ENCODE peak calls at places on chromosomes 4 and X, in ten cellular contexts. One of them, this sample, is unnamed.

GRCh38 chr4:2085496-2085901 is 26.4 kb downstream of the NAT8L start:
- DNase-seq in GM23248: no peak
- DNase-seq in GM12892: no peak
- DNase-seq in MCF 10A: no peak
- DNase-seq in activated naive CD4-positive, alpha-beta T cell treated with anti-CD3 and anti-CD28 coated beads for 36 hours: no peak
- DNase-seq in NCI-H774: peak; percentile 25
- DNase-seq in HCEC 1CT: no peak
- DNase-seq in NCI-H1694 treated with DMSO at 0.1 percent for 48 hours: no peak
- DNase-seq in posterior cingulate gyrus: peak; percentile 29
- DNase-seq in ELR: no peak
- DNase-seq in this sample: no peak

GRCh38 chr4:181601118-181601517 is 642.1 kb upstream of the TENM3 start:
- DNase-seq in ELR: no peak
- DNase-seq in posterior cingulate gyrus: no peak
- DNase-seq in HCEC 1CT: no peak
- DNase-seq in GM23248: peak; percentile 4
- DNase-seq in GM12892: no peak
- DNase-seq in NCI-H1694 treated with DMSO at 0.1 percent for 48 hours: no peak
- DNase-seq in NCI-H774: no peak
- DNase-seq in MCF 10A: no peak
- DNase-seq in activated naive CD4-positive, alpha-beta T cell treated with anti-CD3 and anti-CD28 coated beads for 36 hours: no peak
- DNase-seq in this sample: no peak

GRCh38 chr4:152102184-152103000 is 341.6 kb upstream of the GATB start:
- DNase-seq in NCI-H774: no peak
- DNase-seq in GM23248: peak; percentile 48
- DNase-seq in posterior cingulate gyrus: no peak
- DNase-seq in HCEC 1CT: peak; percentile 56
- DNase-seq in NCI-H1694 treated with DMSO at 0.1 percent for 48 hours: no peak
- DNase-seq in GM12892: no peak
- DNase-seq in MCF 10A: no peak
- DNase-seq in activated naive CD4-positive, alpha-beta T cell treated with anti-CD3 and anti-CD28 coated beads for 36 hours: no peak
- DNase-seq in ELR: peak; percentile 91
- DNase-seq in this sample: no peak

GRCh38 chrX:120603707-120604358 is at the start of gene MCTS1:
- DNase-seq in activated naive CD4-positive, alpha-beta T cell treated with anti-CD3 and anti-CD28 coated beads for 36 hours: peak; percentile 86
- DNase-seq in ELR: peak; percentile 96
- DNase-seq in MCF 10A: peak; percentile 95
- DNase-seq in GM23248: peak; percentile 95
- DNase-seq in HCEC 1CT: peak; percentile 94
- DNase-seq in GM12892: peak; percentile 27
- DNase-seq in posterior cingulate gyrus: peak; percentile 87
- DNase-seq in NCI-H1694 treated with DMSO at 0.1 percent for 48 hours: peak; percentile 95
- DNase-seq in NCI-H774: peak; percentile 95
- DNase-seq in this sample: peak; percentile 68

GRCh38 chrX:41602946-41603345 is 85.8 kb upstream of the GPR34 start:
- DNase-seq in posterior cingulate gyrus: no peak
- DNase-seq in ELR: no peak
- DNase-seq in NCI-H1694 treated with DMSO at 0.1 percent for 48 hours: no peak
- DNase-seq in NCI-H774: no peak
- DNase-seq in GM23248: peak; percentile 18
- DNase-seq in HCEC 1CT: no peak
- DNase-seq in MCF 10A: no peak
- DNase-seq in activated naive CD4-positive, alpha-beta T cell treated with anti-CD3 and anti-CD28 coated beads for 36 hours: no peak
- DNase-seq in GM12892: no peak
- DNase-seq in this sample: no peak

GRCh38 chr4:166422475-166422874 is 549.4 kb downstream of the TLL1 start:
- DNase-seq in GM23248: peak; percentile 63
- DNase-seq in ELR: peak; percentile 76
- DNase-seq in activated naive CD4-positive, alpha-beta T cell treated with anti-CD3 and anti-CD28 coated beads for 36 hours: no peak
- DNase-seq in MCF 10A: peak; percentile 49
- DNase-seq in HCEC 1CT: peak; percentile 72
- DNase-seq in NCI-H774: no peak
- DNase-seq in posterior cingulate gyrus: no peak
- DNase-seq in NCI-H1694 treated with DMSO at 0.1 percent for 48 hours: no peak
- DNase-seq in GM12892: no peak
- DNase-seq in this sample: no peak

GRCh38 chr4:111798840-111799239 is 346.4 kb upstream of the FAM241A start:
- DNase-seq in GM12892: no peak
- DNase-seq in GM23248: peak; percentile 3
- DNase-seq in HCEC 1CT: no peak
- DNase-seq in posterior cingulate gyrus: no peak
- DNase-seq in NCI-H774: no peak
- DNase-seq in activated naive CD4-positive, alpha-beta T cell treated with anti-CD3 and anti-CD28 coated beads for 36 hours: no peak
- DNase-seq in NCI-H1694 treated with DMSO at 0.1 percent for 48 hours: no peak
- DNase-seq in ELR: peak; percentile 8
- DNase-seq in MCF 10A: peak; percentile 25
- DNase-seq in this sample: no peak

GRCh38 chrX:32644476-32644875 is 566.9 kb downstream of the DMD start:
- DNase-seq in NCI-H774: no peak
- DNase-seq in GM23248: no peak
- DNase-seq in GM12892: no peak
- DNase-seq in NCI-H1694 treated with DMSO at 0.1 percent for 48 hours: no peak
- DNase-seq in HCEC 1CT: no peak
- DNase-seq in posterior cingulate gyrus: no peak
- DNase-seq in MCF 10A: no peak
- DNase-seq in activated naive CD4-positive, alpha-beta T cell treated with anti-CD3 and anti-CD28 coated beads for 36 hours: no peak
- DNase-seq in ELR: no peak
- DNase-seq in this sample: no peak

GRCh38 chr4:147480891-147481576 is at the start of gene EDNRA:
- DNase-seq in NCI-H1694 treated with DMSO at 0.1 percent for 48 hours: no peak
- DNase-seq in MCF 10A: no peak
- DNase-seq in ELR: peak; percentile 61
- DNase-seq in GM23248: peak; percentile 79
- DNase-seq in HCEC 1CT: peak; percentile 26
- DNase-seq in GM12892: no peak
- DNase-seq in activated naive CD4-positive, alpha-beta T cell treated with anti-CD3 and anti-CD28 coated beads for 36 hours: no peak
- DNase-seq in NCI-H774: no peak
- DNase-seq in posterior cingulate gyrus: peak; percentile 80
- DNase-seq in this sample: no peak

GRCh38 chr4:55386840-55387239 is 8.9 kb upstream of the TMEM165 start:
- DNase-seq in ELR: no peak
- DNase-seq in GM12892: no peak
- DNase-seq in GM23248: no peak
- DNase-seq in MCF 10A: no peak
- DNase-seq in HCEC 1CT: no peak
- DNase-seq in activated naive CD4-positive, alpha-beta T cell treated with anti-CD3 and anti-CD28 coated beads for 36 hours: no peak
- DNase-seq in NCI-H774: no peak
- DNase-seq in NCI-H1694 treated with DMSO at 0.1 percent for 48 hours: no peak
- DNase-seq in posterior cingulate gyrus: no peak
- DNase-seq in this sample: no peak

GRCh38 chr4:85777908-85778808 is 303.2 kb downstream of the ARHGAP24 start:
- DNase-seq in NCI-H774: no peak
- DNase-seq in ELR: peak; percentile 57
- DNase-seq in MCF 10A: peak; percentile 60
- DNase-seq in NCI-H1694 treated with DMSO at 0.1 percent for 48 hours: no peak
- DNase-seq in posterior cingulate gyrus: no peak
- DNase-seq in HCEC 1CT: peak; percentile 45
- DNase-seq in activated naive CD4-positive, alpha-beta T cell treated with anti-CD3 and anti-CD28 coated beads for 36 hours: no peak
- DNase-seq in GM12892: no peak
- DNase-seq in GM23248: peak; percentile 44
- DNase-seq in this sample: no peak

GRCh38 chr4:78956979-78957378 is 17.7 kb upstream of the PAQR3 start:
- DNase-seq in GM23248: no peak
- DNase-seq in NCI-H774: no peak
- DNase-seq in HCEC 1CT: no peak
- DNase-seq in ELR: no peak
- DNase-seq in MCF 10A: no peak
- DNase-seq in activated naive CD4-positive, alpha-beta T cell treated with anti-CD3 and anti-CD28 coated beads for 36 hours: no peak
- DNase-seq in NCI-H1694 treated with DMSO at 0.1 percent for 48 hours: no peak
- DNase-seq in posterior cingulate gyrus: peak; percentile 53
- DNase-seq in GM12892: no peak
- DNase-seq in this sample: no peak

GRCh38 chr4:47235721-47236120 is 204.4 kb downstream of the GABRB1 start:
- DNase-seq in GM12892: no peak
- DNase-seq in ELR: no peak
- DNase-seq in MCF 10A: no peak
- DNase-seq in NCI-H1694 treated with DMSO at 0.1 percent for 48 hours: no peak
- DNase-seq in activated naive CD4-positive, alpha-beta T cell treated with anti-CD3 and anti-CD28 coated beads for 36 hours: no peak
- DNase-seq in posterior cingulate gyrus: no peak
- DNase-seq in HCEC 1CT: no peak
- DNase-seq in GM23248: no peak
- DNase-seq in NCI-H774: no peak
- DNase-seq in this sample: no peak

GRCh38 chr4:26237916-26238315 is 82.9 kb upstream of the RBPJ start:
- DNase-seq in NCI-H1694 treated with DMSO at 0.1 percent for 48 hours: no peak
- DNase-seq in ELR: no peak
- DNase-seq in NCI-H774: no peak
- DNase-seq in HCEC 1CT: no peak
- DNase-seq in GM12892: no peak
- DNase-seq in activated naive CD4-positive, alpha-beta T cell treated with anti-CD3 and anti-CD28 coated beads for 36 hours: no peak
- DNase-seq in MCF 10A: no peak
- DNase-seq in posterior cingulate gyrus: no peak
- DNase-seq in GM23248: no peak
- DNase-seq in this sample: no peak

GRCh38 chrX:22063284-22063683 is 31.2 kb downstream of the PHEX start:
- DNase-seq in activated naive CD4-positive, alpha-beta T cell treated with anti-CD3 and anti-CD28 coated beads for 36 hours: peak; percentile 32
- DNase-seq in ELR: no peak
- DNase-seq in GM12892: peak; percentile 30
- DNase-seq in HCEC 1CT: no peak
- DNase-seq in MCF 10A: no peak
- DNase-seq in NCI-H1694 treated with DMSO at 0.1 percent for 48 hours: no peak
- DNase-seq in NCI-H774: no peak
- DNase-seq in GM23248: no peak
- DNase-seq in posterior cingulate gyrus: no peak
- DNase-seq in this sample: peak; percentile 8

GRCh38 chrX:30904632-30905031 is 15.6 kb upstream of the TAB3 start:
- DNase-seq in activated naive CD4-positive, alpha-beta T cell treated with anti-CD3 and anti-CD28 coated beads for 36 hours: no peak
- DNase-seq in HCEC 1CT: no peak
- DNase-seq in GM12892: no peak
- DNase-seq in posterior cingulate gyrus: no peak
- DNase-seq in NCI-H774: no peak
- DNase-seq in MCF 10A: peak; percentile 44
- DNase-seq in ELR: no peak
- DNase-seq in GM23248: no peak
- DNase-seq in NCI-H1694 treated with DMSO at 0.1 percent for 48 hours: no peak
- DNase-seq in this sample: no peak

GRCh38 chr4:124525524-124525923 is 187.0 kb downstream of the ANKRD50 start:
- DNase-seq in NCI-H1694 treated with DMSO at 0.1 percent for 48 hours: no peak
- DNase-seq in MCF 10A: no peak
- DNase-seq in ELR: no peak
- DNase-seq in NCI-H774: no peak
- DNase-seq in activated naive CD4-positive, alpha-beta T cell treated with anti-CD3 and anti-CD28 coated beads for 36 hours: no peak
- DNase-seq in posterior cingulate gyrus: peak; percentile 62
- DNase-seq in HCEC 1CT: no peak
- DNase-seq in GM12892: no peak
- DNase-seq in GM23248: no peak
- DNase-seq in this sample: no peak

GRCh38 chrX:119763175-119763574 is 4.8 kb downstream of the SOWAHD start:
- DNase-seq in NCI-H774: no peak
- DNase-seq in activated naive CD4-positive, alpha-beta T cell treated with anti-CD3 and anti-CD28 coated beads for 36 hours: no peak
- DNase-seq in MCF 10A: no peak
- DNase-seq in ELR: peak; percentile 58
- DNase-seq in NCI-H1694 treated with DMSO at 0.1 percent for 48 hours: no peak
- DNase-seq in GM12892: no peak
- DNase-seq in GM23248: peak; percentile 69
- DNase-seq in posterior cingulate gyrus: no peak
- DNase-seq in HCEC 1CT: peak; percentile 36
- DNase-seq in this sample: no peak

GRCh38 chr4:88709989-88710388 is 12.4 kb upstream of the NAP1L5 start:
- DNase-seq in NCI-H1694 treated with DMSO at 0.1 percent for 48 hours: no peak
- DNase-seq in ELR: no peak
- DNase-seq in posterior cingulate gyrus: no peak
- DNase-seq in activated naive CD4-positive, alpha-beta T cell treated with anti-CD3 and anti-CD28 coated beads for 36 hours: no peak
- DNase-seq in MCF 10A: no peak
- DNase-seq in GM12892: no peak
- DNase-seq in NCI-H774: no peak
- DNase-seq in GM23248: peak; percentile 26
- DNase-seq in HCEC 1CT: no peak
- DNase-seq in this sample: no peak

GRCh38 chrX:154824638-154825037 is 9.8 kb downstream of the SMIM9 start:
- DNase-seq in MCF 10A: peak; percentile 88
- DNase-seq in GM23248: no peak
- DNase-seq in NCI-H1694 treated with DMSO at 0.1 percent for 48 hours: no peak
- DNase-seq in NCI-H774: no peak
- DNase-seq in GM12892: no peak
- DNase-seq in ELR: no peak
- DNase-seq in activated naive CD4-positive, alpha-beta T cell treated with anti-CD3 and anti-CD28 coated beads for 36 hours: no peak
- DNase-seq in posterior cingulate gyrus: no peak
- DNase-seq in HCEC 1CT: no peak
- DNase-seq in this sample: no peak

GRCh38 chrX:40153335-40154221 is 55.8 kb upstream of the BCOR start:
- DNase-seq in MCF 10A: peak; percentile 49
- DNase-seq in GM23248: peak; percentile 49
- DNase-seq in ELR: peak; percentile 57
- DNase-seq in activated naive CD4-positive, alpha-beta T cell treated with anti-CD3 and anti-CD28 coated beads for 36 hours: peak; percentile 91
- DNase-seq in GM12892: no peak
- DNase-seq in posterior cingulate gyrus: no peak
- DNase-seq in NCI-H774: peak; percentile 56
- DNase-seq in NCI-H1694 treated with DMSO at 0.1 percent for 48 hours: peak; percentile 71
- DNase-seq in HCEC 1CT: no peak
- DNase-seq in this sample: peak; percentile 48

GRCh38 chr4:1981251-1982055 is 27.3 kb downstream of the NELFA start:
- DNase-seq in MCF 10A: no peak
- DNase-seq in posterior cingulate gyrus: peak; percentile 82
- DNase-seq in NCI-H774: no peak
- DNase-seq in NCI-H1694 treated with DMSO at 0.1 percent for 48 hours: no peak
- DNase-seq in HCEC 1CT: no peak
- DNase-seq in GM23248: peak; percentile 30
- DNase-seq in ELR: peak; percentile 38
- DNase-seq in GM12892: no peak
- DNase-seq in activated naive CD4-positive, alpha-beta T cell treated with anti-CD3 and anti-CD28 coated beads for 36 hours: no peak
- DNase-seq in this sample: no peak

GRCh38 chrX:100964362-100964761 is 5.1 kb upstream of the ARL13A start:
- DNase-seq in NCI-H1694 treated with DMSO at 0.1 percent for 48 hours: no peak
- DNase-seq in HCEC 1CT: no peak
- DNase-seq in ELR: no peak
- DNase-seq in activated naive CD4-positive, alpha-beta T cell treated with anti-CD3 and anti-CD28 coated beads for 36 hours: no peak
- DNase-seq in GM23248: no peak
- DNase-seq in MCF 10A: no peak
- DNase-seq in posterior cingulate gyrus: no peak
- DNase-seq in NCI-H774: no peak
- DNase-seq in GM12892: no peak
- DNase-seq in this sample: no peak

GRCh38 chrX:31423575-31424284 is 351.9 kb upstream of the FTHL17 start:
- DNase-seq in NCI-H774: no peak
- DNase-seq in posterior cingulate gyrus: no peak
- DNase-seq in GM12892: no peak
- DNase-seq in NCI-H1694 treated with DMSO at 0.1 percent for 48 hours: no peak
- DNase-seq in GM23248: peak; percentile 58
- DNase-seq in ELR: peak; percentile 69
- DNase-seq in MCF 10A: peak; percentile 71
- DNase-seq in HCEC 1CT: peak; percentile 52
- DNase-seq in activated naive CD4-positive, alpha-beta T cell treated with anti-CD3 and anti-CD28 coated beads for 36 hours: peak; percentile 23
- DNase-seq in this sample: peak; percentile 8

GRCh38 chrX:70360366-70360765 is 62.7 kb upstream of the GDPD2 start:
- DNase-seq in NCI-H1694 treated with DMSO at 0.1 percent for 48 hours: no peak
- DNase-seq in ELR: no peak
- DNase-seq in NCI-H774: no peak
- DNase-seq in HCEC 1CT: no peak
- DNase-seq in GM23248: no peak
- DNase-seq in activated naive CD4-positive, alpha-beta T cell treated with anti-CD3 and anti-CD28 coated beads for 36 hours: no peak
- DNase-seq in GM12892: no peak
- DNase-seq in posterior cingulate gyrus: no peak
- DNase-seq in MCF 10A: no peak
- DNase-seq in this sample: no peak

GRCh38 chr4:26589699-26590098 is 5.8 kb downstream of the TBC1D19 start:
- DNase-seq in activated naive CD4-positive, alpha-beta T cell treated with anti-CD3 and anti-CD28 coated beads for 36 hours: no peak
- DNase-seq in NCI-H1694 treated with DMSO at 0.1 percent for 48 hours: no peak
- DNase-seq in GM12892: no peak
- DNase-seq in MCF 10A: no peak
- DNase-seq in ELR: no peak
- DNase-seq in HCEC 1CT: no peak
- DNase-seq in GM23248: no peak
- DNase-seq in posterior cingulate gyrus: no peak
- DNase-seq in NCI-H774: no peak
- DNase-seq in this sample: no peak

GRCh38 chr4:119000400-119000799 is 111.7 kb downstream of the SYNPO2 start:
- DNase-seq in HCEC 1CT: no peak
- DNase-seq in activated naive CD4-positive, alpha-beta T cell treated with anti-CD3 and anti-CD28 coated beads for 36 hours: no peak
- DNase-seq in GM23248: peak; percentile 33
- DNase-seq in ELR: no peak
- DNase-seq in MCF 10A: no peak
- DNase-seq in GM12892: no peak
- DNase-seq in posterior cingulate gyrus: no peak
- DNase-seq in NCI-H774: no peak
- DNase-seq in NCI-H1694 treated with DMSO at 0.1 percent for 48 hours: no peak
- DNase-seq in this sample: no peak

GRCh38 chrX:40098264-40099045 is 697 bp upstream of the BCOR start:
- DNase-seq in NCI-H1694 treated with DMSO at 0.1 percent for 48 hours: peak; percentile 19
- DNase-seq in activated naive CD4-positive, alpha-beta T cell treated with anti-CD3 and anti-CD28 coated beads for 36 hours: peak; percentile 55
- DNase-seq in MCF 10A: peak; percentile 26
- DNase-seq in posterior cingulate gyrus: peak; percentile 81
- DNase-seq in ELR: peak; percentile 69
- DNase-seq in HCEC 1CT: peak; percentile 59
- DNase-seq in GM12892: peak; percentile 39
- DNase-seq in NCI-H774: peak; percentile 51
- DNase-seq in GM23248: peak; percentile 71
- DNase-seq in this sample: peak; percentile 74

This sample was measured in stimulated activated naive CD8-positive, alpha-beta T cell treated with anti-CD3 and anti-CD28 coated beads, Interleukin-15, amount 100 ng/mL, for 72 hours.